ENCODE peak calls at places on chromosomes 11 and 22, in nine cellular contexts. One of them, this sample, is unnamed.

GRCh38 chr11:114259551-114259983 is 36.6 kb upstream of the NNMT start:
- DNase-seq in EL: no peak
- DNase-seq in T-cell: no peak
- DNase-seq in KG1: no peak
- DNase-seq in lower lobe of right lung: no peak
- DNase-seq in SW480: no peak
- DNase-seq in body of pancreas: no peak
- DNase-seq in GM04504: no peak
- DNase-seq in T follicular helper cell: no peak
- DNase-seq in this sample: no peak

GRCh38 chr11:32006799-32007388 is 84.0 kb upstream of the RCN1 start:
- DNase-seq in EL: peak
- DNase-seq in T-cell: no peak
- DNase-seq in KG1: peak
- DNase-seq in lower lobe of right lung: no peak
- DNase-seq in SW480: peak
- DNase-seq in body of pancreas: peak
- DNase-seq in GM04504: peak
- DNase-seq in T follicular helper cell: no peak
- DNase-seq in this sample: no peak

GRCh38 chr11:73292481-73292880 is 15.6 kb upstream of the ARHGEF17 start:
- DNase-seq in EL: no peak
- DNase-seq in T-cell: no peak
- DNase-seq in KG1: no peak
- DNase-seq in lower lobe of right lung: no peak
- DNase-seq in SW480: no peak
- DNase-seq in body of pancreas: no peak
- DNase-seq in GM04504: no peak
- DNase-seq in T follicular helper cell: no peak
- DNase-seq in this sample: peak

GRCh38 chr11:32108576-32108975 is 17.7 kb downstream of the RCN1 start:
- DNase-seq in EL: no peak
- DNase-seq in T-cell: no peak
- DNase-seq in KG1: no peak
- DNase-seq in lower lobe of right lung: no peak
- DNase-seq in SW480: no peak
- DNase-seq in body of pancreas: no peak
- DNase-seq in GM04504: no peak
- DNase-seq in T follicular helper cell: no peak
- DNase-seq in this sample: no peak

GRCh38 chr11:3134218-3134621 is 30.9 kb downstream of the OSBPL5 start:
- DNase-seq in EL: no peak
- DNase-seq in T-cell: no peak
- DNase-seq in KG1: no peak
- DNase-seq in lower lobe of right lung: peak
- DNase-seq in SW480: no peak
- DNase-seq in body of pancreas: peak
- DNase-seq in GM04504: no peak
- DNase-seq in T follicular helper cell: no peak
- DNase-seq in this sample: peak

GRCh38 chr22:35686298-35686697 is 31.4 kb upstream of the APOL5 start:
- DNase-seq in EL: no peak
- DNase-seq in T-cell: no peak
- DNase-seq in KG1: no peak
- DNase-seq in lower lobe of right lung: no peak
- DNase-seq in SW480: no peak
- DNase-seq in body of pancreas: no peak
- DNase-seq in GM04504: no peak
- DNase-seq in T follicular helper cell: no peak
- DNase-seq in this sample: no peak

GRCh38 chr11:131056036-131056435 is 139.8 kb upstream of the SNX19 start:
- DNase-seq in EL: no peak
- DNase-seq in T-cell: no peak
- DNase-seq in KG1: no peak
- DNase-seq in lower lobe of right lung: no peak
- DNase-seq in SW480: no peak
- DNase-seq in body of pancreas: no peak
- DNase-seq in GM04504: no peak
- DNase-seq in T follicular helper cell: no peak
- DNase-seq in this sample: no peak

GRCh38 chr22:43185860-43186261 is 1.1 kb downstream of the TTLL12 start:
- DNase-seq in EL: peak
- DNase-seq in T-cell: no peak
- DNase-seq in KG1: no peak
- DNase-seq in lower lobe of right lung: no peak
- DNase-seq in SW480: peak
- DNase-seq in body of pancreas: peak
- DNase-seq in GM04504: no peak
- DNase-seq in T follicular helper cell: no peak
- DNase-seq in this sample: peak

GRCh38 chr22:44658371-44658953 is 43.5 kb upstream of the PRR5 start:
- DNase-seq in EL: peak
- DNase-seq in T-cell: no peak
- DNase-seq in KG1: no peak
- DNase-seq in lower lobe of right lung: peak
- DNase-seq in SW480: no peak
- DNase-seq in body of pancreas: no peak
- DNase-seq in GM04504: peak
- DNase-seq in T follicular helper cell: no peak
- DNase-seq in this sample: peak

GRCh38 chr11:64655901-64656601 is 65.0 kb downstream of the SLC22A12 start:
- DNase-seq in EL: no peak
- DNase-seq in T-cell: no peak
- DNase-seq in KG1: no peak
- DNase-seq in lower lobe of right lung: no peak
- DNase-seq in SW480: no peak
- DNase-seq in body of pancreas: no peak
- DNase-seq in GM04504: no peak
- DNase-seq in T follicular helper cell: no peak
- DNase-seq in this sample: peak

GRCh38 chr11:35207471-35208403 is 68.8 kb downstream of the CD44 start:
- DNase-seq in EL: no peak
- DNase-seq in T-cell: no peak
- DNase-seq in KG1: no peak
- DNase-seq in lower lobe of right lung: no peak
- DNase-seq in SW480: no peak
- DNase-seq in body of pancreas: no peak
- DNase-seq in GM04504: no peak
- DNase-seq in T follicular helper cell: no peak
- DNase-seq in this sample: no peak

GRCh38 chr22:33076368-33076767 is 18.2 kb upstream of the SYN3 start:
- DNase-seq in EL: no peak
- DNase-seq in T-cell: no peak
- DNase-seq in KG1: no peak
- DNase-seq in lower lobe of right lung: no peak
- DNase-seq in SW480: no peak
- DNase-seq in body of pancreas: no peak
- DNase-seq in GM04504: no peak
- DNase-seq in T follicular helper cell: no peak
- DNase-seq in this sample: no peak

GRCh38 chr11:126190792-126191191 is 20.7 kb downstream of the RPUSD4 start:
- DNase-seq in EL: no peak
- DNase-seq in T-cell: no peak
- DNase-seq in KG1: no peak
- DNase-seq in lower lobe of right lung: no peak
- DNase-seq in SW480: no peak
- DNase-seq in body of pancreas: no peak
- DNase-seq in GM04504: no peak
- DNase-seq in T follicular helper cell: no peak
- DNase-seq in this sample: no peak

GRCh38 chr11:18618341-18619025 is 15.7 kb downstream of the SPTY2D1 start:
- DNase-seq in EL: peak
- DNase-seq in T-cell: no peak
- DNase-seq in KG1: no peak
- DNase-seq in lower lobe of right lung: no peak
- DNase-seq in SW480: no peak
- DNase-seq in body of pancreas: peak
- DNase-seq in GM04504: no peak
- DNase-seq in T follicular helper cell: no peak
- DNase-seq in this sample: no peak

GRCh38 chr11:69306821-69307220 is 12.9 kb downstream of the MYEOV start:
- DNase-seq in EL: no peak
- DNase-seq in T-cell: no peak
- DNase-seq in KG1: no peak
- DNase-seq in lower lobe of right lung: no peak
- DNase-seq in SW480: no peak
- DNase-seq in body of pancreas: no peak
- DNase-seq in GM04504: no peak
- DNase-seq in T follicular helper cell: no peak
- DNase-seq in this sample: no peak

GRCh38 chr11:120682866-120683265 is 171.3 kb downstream of the GRIK4 start:
- DNase-seq in EL: peak
- DNase-seq in T-cell: no peak
- DNase-seq in KG1: no peak
- DNase-seq in lower lobe of right lung: no peak
- DNase-seq in SW480: no peak
- DNase-seq in body of pancreas: no peak
- DNase-seq in GM04504: peak
- DNase-seq in T follicular helper cell: no peak
- DNase-seq in this sample: no peak

GRCh38 chr11:114076974-114077373 is 17.5 kb downstream of the ZBTB16 start:
- DNase-seq in EL: no peak
- DNase-seq in T-cell: no peak
- DNase-seq in KG1: no peak
- DNase-seq in lower lobe of right lung: no peak
- DNase-seq in SW480: no peak
- DNase-seq in body of pancreas: no peak
- DNase-seq in GM04504: no peak
- DNase-seq in T follicular helper cell: no peak
- DNase-seq in this sample: no peak

GRCh38 chr11:44018127-44018521 is 29.7 kb upstream of the ACCSL start:
- DNase-seq in EL: no peak
- DNase-seq in T-cell: peak
- DNase-seq in KG1: no peak
- DNase-seq in lower lobe of right lung: no peak
- DNase-seq in SW480: no peak
- DNase-seq in body of pancreas: no peak
- DNase-seq in GM04504: no peak
- DNase-seq in T follicular helper cell: no peak
- DNase-seq in this sample: no peak

GRCh38 chr11:33064033-33064825 is 24.9 kb downstream of the TCP11L1 start:
- DNase-seq in EL: no peak
- DNase-seq in T-cell: no peak
- DNase-seq in KG1: no peak
- DNase-seq in lower lobe of right lung: no peak
- DNase-seq in SW480: no peak
- DNase-seq in body of pancreas: no peak
- DNase-seq in GM04504: no peak
- DNase-seq in T follicular helper cell: no peak
- DNase-seq in this sample: no peak

GRCh38 chr22:19109198-19110063 is 12.8 kb downstream of the DGCR2 start:
- DNase-seq in EL: peak
- DNase-seq in T-cell: no peak
- DNase-seq in KG1: peak
- DNase-seq in lower lobe of right lung: no peak
- DNase-seq in SW480: no peak
- DNase-seq in body of pancreas: peak
- DNase-seq in GM04504: no peak
- DNase-seq in T follicular helper cell: peak
- DNase-seq in this sample: no peak

GRCh38 chr22:24521791-24522245 is 26.7 kb downstream of the UPB1 start:
- DNase-seq in EL: peak
- DNase-seq in T-cell: no peak
- DNase-seq in KG1: peak
- DNase-seq in lower lobe of right lung: peak
- DNase-seq in SW480: peak
- DNase-seq in body of pancreas: peak
- DNase-seq in GM04504: no peak
- DNase-seq in T follicular helper cell: no peak
- DNase-seq in this sample: no peak

GRCh38 chr22:48939441-48940265 is 888.0 kb downstream of the BRD1 start:
- DNase-seq in EL: no peak
- DNase-seq in T-cell: no peak
- DNase-seq in KG1: no peak
- DNase-seq in lower lobe of right lung: no peak
- DNase-seq in SW480: no peak
- DNase-seq in body of pancreas: no peak
- DNase-seq in GM04504: no peak
- DNase-seq in T follicular helper cell: no peak
- DNase-seq in this sample: no peak

GRCh38 chr22:24112188-24112587 is 69.1 kb upstream of the SUSD2 start:
- DNase-seq in EL: peak
- DNase-seq in T-cell: no peak
- DNase-seq in KG1: no peak
- DNase-seq in lower lobe of right lung: no peak
- DNase-seq in SW480: no peak
- DNase-seq in body of pancreas: no peak
- DNase-seq in GM04504: no peak
- DNase-seq in T follicular helper cell: no peak
- DNase-seq in this sample: no peak

GRCh38 chr11:69274531-69275016 is 19.4 kb upstream of the MYEOV start:
- DNase-seq in EL: no peak
- DNase-seq in T-cell: no peak
- DNase-seq in KG1: no peak
- DNase-seq in lower lobe of right lung: peak
- DNase-seq in SW480: peak
- DNase-seq in body of pancreas: peak
- DNase-seq in GM04504: no peak
- DNase-seq in T follicular helper cell: no peak
- DNase-seq in this sample: no peak

GRCh38 chr11:209275-210121 is 2.0 kb downstream of the RIC8A start:
- DNase-seq in EL: peak
- DNase-seq in T-cell: no peak
- DNase-seq in KG1: no peak
- DNase-seq in lower lobe of right lung: no peak
- DNase-seq in SW480: no peak
- DNase-seq in body of pancreas: no peak
- DNase-seq in GM04504: no peak
- DNase-seq in T follicular helper cell: no peak
- DNase-seq in this sample: peak

GRCh38 chr22:38345782-38346181 is 28.5 kb upstream of the CSNK1E start:
- DNase-seq in EL: no peak
- DNase-seq in T-cell: no peak
- DNase-seq in KG1: no peak
- DNase-seq in lower lobe of right lung: peak
- DNase-seq in SW480: no peak
- DNase-seq in body of pancreas: no peak
- DNase-seq in GM04504: no peak
- DNase-seq in T follicular helper cell: no peak
- DNase-seq in this sample: no peak

GRCh38 chr11:65366340-65366773 is 11.8 kb downstream of the TIGD3 start:
- DNase-seq in EL: peak
- DNase-seq in T-cell: no peak
- DNase-seq in KG1: peak
- DNase-seq in lower lobe of right lung: no peak
- DNase-seq in SW480: peak
- DNase-seq in body of pancreas: peak
- DNase-seq in GM04504: peak
- DNase-seq in T follicular helper cell: no peak
- DNase-seq in this sample: no peak

GRCh38 chr11:69700278-69701140 is 3.3 kb downstream of the FGF19 start:
- DNase-seq in EL: peak
- DNase-seq in T-cell: no peak
- DNase-seq in KG1: no peak
- DNase-seq in lower lobe of right lung: peak
- DNase-seq in SW480: peak
- DNase-seq in body of pancreas: peak
- DNase-seq in GM04504: peak
- DNase-seq in T follicular helper cell: no peak
- DNase-seq in this sample: peak

GRCh38 chr22:35451602-35452001 is 51.7 kb downstream of the MCM5 start:
- DNase-seq in EL: no peak
- DNase-seq in T-cell: no peak
- DNase-seq in KG1: no peak
- DNase-seq in lower lobe of right lung: no peak
- DNase-seq in SW480: no peak
- DNase-seq in body of pancreas: no peak
- DNase-seq in GM04504: no peak
- DNase-seq in T follicular helper cell: no peak
- DNase-seq in this sample: no peak

GRCh38 chr11:74019860-74020259 is 11.0 kb upstream of the UCP3 start:
- DNase-seq in EL: no peak
- DNase-seq in T-cell: no peak
- DNase-seq in KG1: no peak
- DNase-seq in lower lobe of right lung: no peak
- DNase-seq in SW480: no peak
- DNase-seq in body of pancreas: no peak
- DNase-seq in GM04504: no peak
- DNase-seq in T follicular helper cell: no peak
- DNase-seq in this sample: no peak

GRCh38 chr11:113106507-113106906 is 145.3 kb downstream of the NCAM1 start:
- DNase-seq in EL: peak
- DNase-seq in T-cell: no peak
- DNase-seq in KG1: no peak
- DNase-seq in lower lobe of right lung: no peak
- DNase-seq in SW480: peak
- DNase-seq in body of pancreas: no peak
- DNase-seq in GM04504: peak
- DNase-seq in T follicular helper cell: no peak
- DNase-seq in this sample: no peak